ENCODE peak calls at places on chromosomes 7 and 10, in four cellular contexts. Q is K562, R is HepG2, M is WTC11. G is an unnamed sample.
A peak's percentile ranks its signal among the peaks of the same experiment; 100 is the strongest.

GRCh38 chr7:76358053-76358477 is 726 bp downstream of the YWHAG start:
- DNase-seq in Q (no peak), R (no peak), M (peak; percentile 58), G (peak; percentile 27)

GRCh38 chr7:105496501-105496900 is 25.6 kb downstream of the PUS7 start:
- DNase-seq in Q (no peak), R (no peak), M (no peak), G (no peak)

GRCh38 chr10:21047511-21047910 is 150.4 kb upstream of the NEBL start:
- DNase-seq in Q (no peak), R (no peak), M (no peak), G (no peak)

GRCh38 chr7:142854505-142855400 is at the start of gene EPHB6:
- DNase-seq in Q (peak; percentile 98), R (no peak), M (peak; percentile 67), G (peak; percentile 71)

GRCh38 chr10:113310317-113310716 is 242.5 kb upstream of the HABP2 start:
- DNase-seq in Q (no peak), R (no peak), M (no peak), G (no peak)

GRCh38 chr10:68402271-68402670 is 4.8 kb downstream of the RUFY2 start:
- DNase-seq in Q (no peak), R (no peak), M (no peak), G (no peak)

GRCh38 chr10:1358860-1359598 is 302.8 kb downstream of the WDR37 start:
- DNase-seq in Q (no peak), R (no peak), M (no peak), G (no peak)

GRCh38 chr7:81957517-81957916 is 187.7 kb upstream of the HGF start:
- DNase-seq in Q (no peak), R (no peak), M (no peak), G (no peak)

GRCh38 chr7:132117181-132117580 is 459.1 kb downstream of the PLXNA4 start:
- DNase-seq in Q (peak; percentile 52), R (no peak), M (no peak), G (no peak)

GRCh38 chr10:128440513-128441160 is 314.4 kb upstream of the MKI67 start:
- DNase-seq in Q (no peak), R (no peak), M (peak; percentile 49), G (no peak)

GRCh38 chr7:70710011-70710480 is 421.9 kb upstream of the GALNT17 start:
- DNase-seq in Q (no peak), R (no peak), M (no peak), G (no peak)

GRCh38 chr10:1530871-1531517 is 206.3 kb downstream of the ADARB2 start:
- DNase-seq in Q (no peak), R (no peak), M (no peak), G (no peak)

GRCh38 chr10:14604181-14605142 is 170.2 kb downstream of the FAM107B start:
- DNase-seq in Q (peak; percentile 90), R (no peak), M (peak; percentile 53), G (peak; percentile 77)

GRCh38 chr10:75987610-75988009 is 556.2 kb downstream of the LRMDA start:
- DNase-seq in Q (no peak), R (peak; percentile 53), M (no peak), G (no peak)

GRCh38 chr10:75984067-75984466 is 552.6 kb downstream of the LRMDA start:
- DNase-seq in Q (no peak), R (no peak), M (no peak), G (no peak)

GRCh38 chr10:75978213-75978612 is 546.8 kb downstream of the LRMDA start:
- DNase-seq in Q (no peak), R (no peak), M (no peak), G (no peak)

GRCh38 chr10:75977146-75977545 is 545.7 kb downstream of the LRMDA start:
- DNase-seq in Q (no peak), R (no peak), M (no peak), G (no peak)

GRCh38 chr10:75982611-75983369 is 551.4 kb downstream of the LRMDA start:
- DNase-seq in Q (no peak), R (no peak), M (no peak), G (no peak)
- TF ChIP-seq ELF4 in Q (no peak), R (no peak), M (no peak), G (no peak)

GRCh38 chr7:156036153-156036552 is 223.9 kb upstream of the SHH start:
- DNase-seq in Q (no peak), R (no peak), M (no peak), G (no peak)
- TF ChIP-seq ELF4 in Q (no peak), R (no peak), M (no peak), G (no peak)

GRCh38 chr10:131846224-131847101 is 54.3 kb upstream of the PPP2R2D start:
- DNase-seq in Q (no peak), R (no peak), M (no peak), G (no peak)
- TF ChIP-seq ELF4 in Q (no peak), R (no peak), M (no peak), G (no peak)

DNA sequence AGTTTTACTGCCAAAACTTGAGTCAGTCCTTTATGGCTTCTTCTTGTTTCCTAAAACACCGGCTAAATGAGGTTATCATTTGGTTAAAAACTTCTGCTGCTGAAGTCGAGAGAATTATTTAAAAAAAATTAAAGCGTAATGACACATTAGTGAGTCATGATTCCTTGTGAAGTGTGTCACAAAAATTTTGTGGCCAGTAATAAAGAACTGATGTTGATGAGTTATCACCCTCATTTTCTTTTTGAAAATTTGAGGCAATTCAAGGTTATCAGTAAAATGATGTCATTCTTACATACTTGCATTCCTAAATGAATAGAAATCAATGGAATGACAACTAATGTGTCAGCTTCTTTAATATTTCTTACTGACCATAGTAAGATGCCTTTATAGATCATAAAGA is 427.4 kb downstream of the SORCS3 start:
- DNase-seq in Q (no peak), R (no peak), M (no peak), G (no peak)
- TF ChIP-seq ELF4 in Q (no peak), R (no peak), M (no peak), G (no peak)

GRCh38 chr7:118845787-118846186 is 621.3 kb downstream of the ANKRD7 start:
- DNase-seq in Q (no peak), R (no peak), M (no peak), G (no peak)
- TF ChIP-seq ELF4 in Q (no peak), R (no peak), M (no peak), G (no peak)

GRCh38 chr10:48602401-48603135 is 2.3 kb downstream of the ARHGAP22 start:
- DNase-seq in Q (no peak), R (no peak), M (no peak), G (no peak)
- TF ChIP-seq ELF4 in Q (no peak), R (no peak), M (no peak), G (no peak)

GRCh38 chr7:155398944-155399343 is 59.0 kb upstream of the EN2 start:
- DNase-seq in Q (peak; percentile 81), R (no peak), M (no peak), G (peak; percentile 84)
- TF ChIP-seq ELF4 in Q (no peak), R (no peak), M (no peak), G (no peak)

GRCh38 chr7:41879424-41879823 is 176.5 kb upstream of the INHBA start:
- DNase-seq in Q (no peak), R (no peak), M (no peak), G (no peak)

GRCh38 chr7:41882271-41882670 is 179.4 kb upstream of the INHBA start:
- DNase-seq in Q (no peak), R (no peak), M (no peak), G (no peak)

GRCh38 chr7:41882745-41883527 is 180.0 kb upstream of the INHBA start:
- DNase-seq in Q (no peak), R (no peak), M (no peak), G (no peak)

GRCh38 chr7:41880107-41880506 is 177.2 kb upstream of the INHBA start:
- DNase-seq in Q (no peak), R (no peak), M (no peak), G (no peak)

GRCh38 chr7:41881313-41882130 is 178.6 kb upstream of the INHBA start:
- DNase-seq in Q (no peak), R (no peak), M (no peak), G (no peak)
- TF ChIP-seq ELF4 in Q (no peak), R (no peak), M (no peak), G (no peak)

GRCh38 chr10:84493951-84494848 is 165.8 kb downstream of the CCSER2 start:
- DNase-seq in Q (no peak), R (no peak), M (no peak), G (no peak)
- TF ChIP-seq ELF4 in Q (no peak), R (no peak), M (no peak), G (no peak)

G was measured in HEK293T.